ENCODE peak calls at places on chromosomes 3 and 15, in six cellular contexts. Q is stimulated activated CD4-positive, alpha-beta T cell treated with anti-CD3 and anti-CD28 coated beads, Interleukin-1b, Interleukin-23, amount 100 ng/mL, for 24 hours; H is Calu3; O is activated CD4-positive, alpha-beta T cell treated with anti-CD3 and anti-CD28 coated beads for 48 hours; X is AG10803; F is NCI-H1092. E is an unnamed sample.

GRCh38 chr15:64197425-64197824 is 34.6 kb upstream of the PPIB start:
- DNase-seq in Q (no peak), H (no peak), O (no peak), X (peak; percentile 90), F (no peak), E (peak; percentile 81)

GRCh38 chr3:141519587-141519986 is 32.8 kb downstream of the RASA2 start:
- DNase-seq in Q (no peak), H (no peak), O (no peak), X (no peak), F (no peak), E (no peak)

GRCh38 chr15:80852676-80853075 is 73.5 kb downstream of the CEMIP start:
- DNase-seq in Q (no peak), H (no peak), O (no peak), X (no peak), F (no peak), E (no peak)

GRCh38 chr15:72585659-72586058 is 68.8 kb upstream of the GOLGA6B start:
- DNase-seq in Q (no peak), H (no peak), O (no peak), X (peak; percentile 24), F (no peak), E (no peak)

GRCh38 chr3:53160660-53161344 is at the start of gene PRKCD:
- DNase-seq in Q (peak; percentile 77), H (peak; percentile 82), O (peak; percentile 79), X (peak; percentile 91), F (peak; percentile 6), E (peak; percentile 100)

GRCh38 chr3:152874896-152875749 is 40.2 kb downstream of the P2RY1 start:
- DNase-seq in Q (no peak), H (no peak), O (no peak), X (no peak), F (no peak), E (no peak)

GRCh38 chr15:85415779-85416178 is 35.4 kb downstream of the AKAP13 start:
- DNase-seq in Q (no peak), H (no peak), O (no peak), X (no peak), F (no peak), E (peak; percentile 19)

GRCh38 chr15:68405426-68406250 is 26.3 kb downstream of the ITGA11 start:
- DNase-seq in Q (no peak), H (no peak), O (no peak), X (no peak), F (no peak), E (no peak)

GRCh38 chr15:70783610-70784021 is 20.3 kb upstream of the UACA start:
- DNase-seq in Q (no peak), H (peak; percentile 47), O (no peak), X (peak; percentile 44), F (no peak), E (no peak)

GRCh38 chr3:180690061-180690460 is 10.8 kb upstream of the CCDC39 start:
- DNase-seq in Q (no peak), H (no peak), O (no peak), X (no peak), F (no peak), E (no peak)

GRCh38 chr15:31871159-31871886 is 159.0 kb upstream of the CHRNA7 start:
- DNase-seq in Q (no peak), H (no peak), O (peak; percentile 7), X (no peak), F (no peak), E (no peak)

GRCh38 chr3:126816956-126817777 is 113.1 kb downstream of the CHCHD6 start:
- DNase-seq in Q (no peak), H (no peak), O (no peak), X (no peak), F (peak; percentile 43), E (no peak)

GRCh38 chr3:58628823-58629562 is 37.6 kb downstream of the FAM3D start:
- DNase-seq in Q (no peak), H (no peak), O (no peak), X (peak; percentile 98), F (peak; percentile 27), E (peak; percentile 84)

GRCh38 chr3:94946683-94947082 is 883.8 kb downstream of the NSUN3 start:
- DNase-seq in Q (no peak), H (no peak), O (no peak), X (no peak), F (no peak), E (no peak)

GRCh38 chr3:134103470-134103869 is 73.7 kb upstream of the SLCO2A1 start:
- DNase-seq in Q (no peak), H (no peak), O (no peak), X (peak; percentile 49), F (no peak), E (no peak)

GRCh38 chr15:82551646-82552247 is 11.5 kb upstream of the RPS17 start:
- DNase-seq in Q (no peak), H (no peak), O (no peak), X (no peak), F (no peak), E (no peak)

GRCh38 chr3:123094492-123094891 is 27.7 kb downstream of the PDIA5 start:
- DNase-seq in Q (no peak), H (no peak), O (no peak), X (no peak), F (no peak), E (no peak)

GRCh38 chr15:59995568-59996349 is 8.4 kb upstream of the FOXB1 start:
- DNase-seq in Q (no peak), H (no peak), O (no peak), X (no peak), F (no peak), E (no peak)

GRCh38 chr3:160739079-160739478 is 17.0 kb upstream of the PPM1L start:
- DNase-seq in Q (no peak), H (no peak), O (no peak), X (peak; percentile 2), F (no peak), E (no peak)

GRCh38 chr3:155232605-155233004 is 60.9 kb downstream of the STRIT1 start:
- DNase-seq in Q (no peak), H (peak; percentile 80), O (no peak), X (peak; percentile 95), F (no peak), E (no peak)